ENCODE peak calls at places on chromosomes 1 and 21, in six cellular contexts. D is HCT116, I is H9, Y is astrocyte of the spinal cord, B is epithelial cell of esophagus, A is RWPE1. Q is an unnamed sample.

GRCh38 chr1:244325056-244325764 is 126.5 kb downstream of the ADSS2 start:
- DNase-seq in D (no peak), I (peak; percentile 12), Y (no peak), B (no peak), A (no peak), Q (no peak)

GRCh38 chr1:94299627-94300552 is 62.5 kb upstream of the ARHGAP29 start:
- DNase-seq in D (peak; percentile 98), I (peak; percentile 37), Y (peak; percentile 80), B (peak; percentile 91), A (peak; percentile 72), Q (peak; percentile 75)

GRCh38 chr1:184110253-184111204 is 59.0 kb downstream of the TSEN15 start:
- DNase-seq in D (no peak), I (peak; percentile 29), Y (no peak), B (no peak), A (no peak), Q (no peak)

GRCh38 chr1:206687915-206688442 is 3.3 kb downstream of the MAPKAPK2 start:
- DNase-seq in D (no peak), I (peak; percentile 85), Y (peak; percentile 50), B (peak; percentile 27), A (no peak), Q (no peak)

GRCh38 chr1:14561014-14561693 is 37.3 kb upstream of the KAZN start:
- DNase-seq in D (no peak), I (no peak), Y (no peak), B (no peak), A (peak; percentile 46), Q (no peak)

GRCh38 chr21:40356644-40357043 is 489.4 kb downstream of the PCP4 start:
- DNase-seq in D (no peak), I (no peak), Y (no peak), B (no peak), A (no peak), Q (no peak)

GRCh38 chr1:53070621-53071020 is 8.6 kb downstream of the PODN start:
- DNase-seq in D (no peak), I (peak; percentile 26), Y (no peak), B (no peak), A (no peak), Q (no peak)

GRCh38 chr1:226690460-226690982 is 48.6 kb downstream of the ITPKB start:
- DNase-seq in D (no peak), I (no peak), Y (no peak), B (peak; percentile 84), A (no peak), Q (no peak)

GRCh38 chr1:23561813-23562100 is 2.5 kb upstream of the ID3 start:
- DNase-seq in D (no peak), I (no peak), Y (no peak), B (no peak), A (no peak), Q (no peak)

GRCh38 chr1:17143760-17144159 is 24.5 kb upstream of the PADI2 start:
- DNase-seq in D (no peak), I (no peak), Y (no peak), B (no peak), A (no peak), Q (no peak)
- TF ChIP-seq CTCF in D (no peak), I (no peak), Y (no peak), B (no peak), A (no peak), Q (no peak)

DNA sequence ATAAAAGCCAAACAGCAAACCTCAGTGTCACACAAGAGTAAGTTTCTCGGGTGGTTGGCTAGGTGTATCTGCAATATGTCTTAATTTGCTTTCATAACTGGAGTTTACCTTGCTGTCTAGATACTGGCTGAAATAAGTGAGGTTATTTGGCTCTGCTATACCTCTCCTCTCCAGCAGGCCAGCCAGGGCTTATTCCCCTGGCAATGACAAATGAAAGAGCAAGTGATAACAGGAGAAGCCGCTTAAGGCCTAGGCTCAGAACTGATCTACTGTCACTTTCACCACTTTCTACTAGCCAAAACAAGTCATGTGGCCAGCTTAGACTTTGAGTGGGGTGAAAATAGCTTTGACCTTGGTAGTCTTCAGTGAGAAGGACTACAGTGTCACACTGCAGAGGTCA is 4.8 kb upstream of the RPE65 start:
- DNase-seq in D (no peak), I (no peak), Y (no peak), B (peak; percentile 56), A (no peak), Q (no peak)
- TF ChIP-seq CTCF in D (no peak), I (peak; percentile 48), Y (no peak), B (peak; percentile 61), A (no peak), Q (no peak)

DNA sequence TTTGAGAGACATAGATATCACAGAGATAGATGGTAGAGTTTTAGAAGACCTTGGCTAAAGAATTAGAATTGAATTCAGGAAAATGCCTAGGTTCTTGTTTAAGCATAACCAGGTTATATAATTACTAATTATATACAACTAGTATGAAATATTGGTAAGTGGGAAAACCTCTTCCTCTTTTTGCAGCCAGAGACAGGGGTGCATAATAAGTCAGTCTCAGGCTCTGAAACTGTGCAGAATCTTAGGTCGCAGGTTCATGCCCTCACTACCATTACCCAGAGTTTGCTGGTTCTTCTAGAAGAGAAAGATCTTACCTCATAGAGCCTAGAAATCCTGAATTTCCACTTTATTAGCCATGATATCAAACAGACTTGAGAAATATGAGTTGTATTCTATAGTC is 183.3 kb downstream of the NEK7 start:
- DNase-seq in D (no peak), I (no peak), Y (no peak), B (no peak), A (no peak), Q (no peak)
- TF ChIP-seq CTCF in D (no peak), I (no peak), Y (no peak), B (no peak), A (no peak), Q (no peak)

GRCh38 chr1:46535063-46535462 is 16.4 kb downstream of the KNCN start:
- DNase-seq in D (peak; percentile 48), I (no peak), Y (no peak), B (peak; percentile 55), A (no peak), Q (peak; percentile 72)
- TF ChIP-seq CTCF in D (peak; percentile 75), I (no peak), Y (peak; percentile 43), B (peak; percentile 64), A (peak; percentile 36), Q (peak; percentile 71)

DNA sequence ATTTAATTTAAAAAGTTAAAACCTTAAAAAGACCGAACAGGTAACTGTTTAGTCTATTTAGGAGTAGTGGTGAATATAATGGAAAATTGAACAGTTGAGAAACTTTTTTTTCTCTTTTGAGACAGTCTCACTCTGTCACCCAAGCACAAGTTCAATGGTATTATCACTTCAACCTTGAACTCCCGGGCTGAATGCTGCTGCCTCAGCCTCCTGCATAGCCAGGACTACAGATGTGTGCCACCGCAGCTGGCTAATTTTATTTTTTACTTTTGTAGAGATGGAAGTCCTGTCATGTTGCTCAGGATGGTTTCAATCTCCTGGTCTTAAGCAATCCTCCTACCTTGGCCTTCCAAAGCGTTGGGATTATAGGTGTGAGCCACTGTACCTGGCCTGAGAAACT is 16.2 kb upstream of the GBP2 start:
- DNase-seq in D (no peak), I (no peak), Y (no peak), B (no peak), A (no peak), Q (no peak)
- TF ChIP-seq CTCF in D (no peak), I (no peak), Y (no peak), B (no peak), A (no peak), Q (no peak)

Q was measured in Calu3.